ENCODE peak calls at places on chromosome 12, in six cellular contexts. P is H9; T is glomerular endothelial cell; D is mucosa of descending colon; E is stimulated activated CD4-positive, alpha-beta T cell treated with anti-CD3 and anti-CD28 coated beads, Interleukin-4, amount 100 ng/mL, for 24 hours; Q is fibroblast of the conjunctiva. H is an unnamed sample.
A peak's percentile ranks its signal among the peaks of the same experiment; 100 is the strongest.

GRCh38 chr12:62813031-62813829 is 121.7 kb downstream of the PPM1H start:
- DNase-seq in P (peak; percentile 65), T (peak; percentile 50), D (peak; percentile 65), E (peak; percentile 30), Q (peak; percentile 64), H (peak; percentile 4)

GRCh38 chr12:85575115-85576096 is 260.8 kb downstream of the RASSF9 start:
- DNase-seq in P (peak; percentile 61), T (peak; percentile 72), D (peak; percentile 66), E (no peak), Q (peak; percentile 42), H (no peak)

GRCh38 chr12:47808049-47808448 is 11.7 kb downstream of the HDAC7 start:
- DNase-seq in P (no peak), T (no peak), D (peak; percentile 71), E (peak; percentile 78), Q (no peak), H (no peak)

GRCh38 chr12:27332407-27333310 is at the start of gene BMAL2:
- DNase-seq in P (peak; percentile 81), T (no peak), D (peak; percentile 26), E (peak; percentile 27), Q (no peak), H (no peak)

GRCh38 chr12:117963836-117964235 is 5.0 kb downstream of the KSR2 start:
- DNase-seq in P (no peak), T (no peak), D (no peak), E (no peak), Q (no peak), H (no peak)

GRCh38 chr12:122137681-122138080 is 36.3 kb downstream of the IL31 start:
- DNase-seq in P (peak; percentile 88), T (no peak), D (peak; percentile 51), E (no peak), Q (no peak), H (no peak)

GRCh38 chr12:125890366-125890905 is 825.2 kb downstream of the AACS start:
- DNase-seq in P (no peak), T (no peak), D (no peak), E (no peak), Q (no peak), H (no peak)

GRCh38 chr12:121358093-121358492 is 5.9 kb upstream of the ANAPC5 start:
- DNase-seq in P (no peak), T (no peak), D (no peak), E (no peak), Q (no peak), H (no peak)

GRCh38 chr12:23585156-23585781 is 364.2 kb downstream of the SOX5 start:
- DNase-seq in P (no peak), T (no peak), D (no peak), E (no peak), Q (no peak), H (no peak)

GRCh38 chr12:53636641-53637040 is 10.5 kb upstream of the ATF7 start:
- DNase-seq in P (no peak), T (no peak), D (no peak), E (no peak), Q (no peak), H (no peak)

GRCh38 chr12:62732861-62733427 is 202.0 kb downstream of the PPM1H start:
- DNase-seq in P (no peak), T (peak; percentile 55), D (no peak), E (no peak), Q (no peak), H (no peak)

GRCh38 chr12:7583471-7583870 is 79.9 kb upstream of the CD163 start:
- DNase-seq in P (no peak), T (no peak), D (no peak), E (no peak), Q (no peak), H (no peak)

GRCh38 chr12:46361667-46362034 is 10.9 kb downstream of the SLC38A2 start:
- DNase-seq in P (no peak), T (no peak), D (no peak), E (no peak), Q (no peak), H (no peak)

GRCh38 chr12:123121670-123122069 is 29.2 kb downstream of the PITPNM2 start:
- DNase-seq in P (no peak), T (no peak), D (no peak), E (no peak), Q (no peak), H (no peak)

GRCh38 chr12:124663771-124664366 is 96.5 kb upstream of the NCOR2 start:
- DNase-seq in P (no peak), T (no peak), D (no peak), E (no peak), Q (no peak), H (no peak)

GRCh38 chr12:101654442-101654841 is 43.0 kb upstream of the CHPT1 start:
- DNase-seq in P (no peak), T (no peak), D (no peak), E (no peak), Q (no peak), H (no peak)

GRCh38 chr12:62848418-62848817 is 86.5 kb downstream of the PPM1H start:
- DNase-seq in P (no peak), T (no peak), D (no peak), E (peak; percentile 7), Q (no peak), H (no peak)

GRCh38 chr12:14955876-14956811 is 5.3 kb downstream of the ARHGDIB start:
- DNase-seq in P (no peak), T (no peak), D (no peak), E (peak; percentile 62), Q (no peak), H (no peak)

GRCh38 chr12:7319934-7320333 is 16.1 kb downstream of the ACSM4 start:
- DNase-seq in P (no peak), T (no peak), D (no peak), E (no peak), Q (no peak), H (no peak)

GRCh38 chr12:66139328-66139727 is 8.8 kb upstream of the LLPH start:
- DNase-seq in P (no peak), T (no peak), D (no peak), E (no peak), Q (no peak), H (no peak)

GRCh38 chr12:66352197-66352596 is 49.9 kb downstream of the HELB start:
- DNase-seq in P (peak; percentile 91), T (no peak), D (peak; percentile 35), E (no peak), Q (no peak), H (no peak)

GRCh38 chr12:115572440-115572839 is 705.1 kb downstream of the MED13L start:
- DNase-seq in P (no peak), T (no peak), D (no peak), E (no peak), Q (no peak), H (no peak)

H was measured in NCI-H1048.